ENCODE peak calls at places on chromosomes 1 and 21, in seven cellular contexts. One of them, this sample, is unnamed.

GRCh38 chr1:39183503-39184353 is 20.8 kb upstream of the MACF1 start:
- DNase-seq in K562: peak
- DNase-seq in sigmoid colon: no peak
- DNase-seq in thyroid gland: peak
- DNase-seq in tibial nerve: no peak
- DNase-seq in uterus: no peak
- DNase-seq in NB4: peak
- DNase-seq in this sample: peak

GRCh38 chr1:160779662-160780397 is 16.1 kb upstream of the LY9 start:
- DNase-seq in K562: peak
- DNase-seq in sigmoid colon: no peak
- DNase-seq in thyroid gland: peak
- DNase-seq in tibial nerve: no peak
- DNase-seq in uterus: no peak
- DNase-seq in NB4: peak
- DNase-seq in this sample: no peak

GRCh38 chr1:61808968-61809367 is 66.7 kb downstream of the PATJ start:
- DNase-seq in K562: no peak
- DNase-seq in sigmoid colon: no peak
- DNase-seq in thyroid gland: no peak
- DNase-seq in tibial nerve: no peak
- DNase-seq in uterus: no peak
- DNase-seq in NB4: no peak
- DNase-seq in this sample: no peak

GRCh38 chr1:193283026-193283425 is 96.6 kb upstream of the B3GALT2 start:
- DNase-seq in K562: no peak
- DNase-seq in sigmoid colon: no peak
- DNase-seq in thyroid gland: no peak
- DNase-seq in tibial nerve: no peak
- DNase-seq in uterus: no peak
- DNase-seq in NB4: peak
- DNase-seq in this sample: no peak

GRCh38 chr1:89259283-89259971 is 13.2 kb downstream of the GBP5 start:
- DNase-seq in K562: no peak
- DNase-seq in sigmoid colon: no peak
- DNase-seq in thyroid gland: no peak
- DNase-seq in tibial nerve: no peak
- DNase-seq in uterus: no peak
- DNase-seq in NB4: peak
- DNase-seq in this sample: no peak

GRCh38 chr1:118983558-118984021 is 4.6 kb downstream of the TBX15 start:
- DNase-seq in K562: no peak
- DNase-seq in sigmoid colon: no peak
- DNase-seq in thyroid gland: no peak
- DNase-seq in tibial nerve: no peak
- DNase-seq in uterus: no peak
- DNase-seq in NB4: no peak
- DNase-seq in this sample: no peak

GRCh38 chr1:44072204-44072603 is 40.9 kb upstream of the SLC6A9 start:
- DNase-seq in K562: peak
- DNase-seq in sigmoid colon: no peak
- DNase-seq in thyroid gland: no peak
- DNase-seq in tibial nerve: no peak
- DNase-seq in uterus: no peak
- DNase-seq in NB4: peak
- DNase-seq in this sample: no peak

GRCh38 chr1:77126309-77126708 is 92.9 kb downstream of the PIGK start:
- DNase-seq in K562: peak
- DNase-seq in sigmoid colon: no peak
- DNase-seq in thyroid gland: peak
- DNase-seq in tibial nerve: peak
- DNase-seq in uterus: no peak
- DNase-seq in NB4: peak
- DNase-seq in this sample: peak

GRCh38 chr1:10387611-10388386 is 11.1 kb upstream of the PGD start:
- DNase-seq in K562: peak
- DNase-seq in sigmoid colon: peak
- DNase-seq in thyroid gland: peak
- DNase-seq in tibial nerve: peak
- DNase-seq in uterus: peak
- DNase-seq in NB4: peak
- DNase-seq in this sample: peak

GRCh38 chr1:156502396-156502748 is 1.8 kb upstream of the MEF2D start:
- DNase-seq in K562: no peak
- DNase-seq in sigmoid colon: no peak
- DNase-seq in thyroid gland: no peak
- DNase-seq in tibial nerve: no peak
- DNase-seq in uterus: no peak
- DNase-seq in NB4: no peak
- DNase-seq in this sample: no peak

GRCh38 chr1:151416231-151416630 is 16.9 kb downstream of the PSMB4 start:
- DNase-seq in K562: no peak
- DNase-seq in sigmoid colon: no peak
- DNase-seq in thyroid gland: no peak
- DNase-seq in tibial nerve: no peak
- DNase-seq in uterus: no peak
- DNase-seq in NB4: peak
- DNase-seq in this sample: no peak

GRCh38 chr1:19315378-19316206 is 3.5 kb downstream of the SLC66A1 start:
- DNase-seq in K562: peak
- DNase-seq in sigmoid colon: peak
- DNase-seq in thyroid gland: no peak
- DNase-seq in tibial nerve: no peak
- DNase-seq in uterus: no peak
- DNase-seq in NB4: peak
- DNase-seq in this sample: no peak

GRCh38 chr1:178938959-178939317 is 68.1 kb upstream of the ANGPTL1 start:
- DNase-seq in K562: no peak
- DNase-seq in sigmoid colon: peak
- DNase-seq in thyroid gland: peak
- DNase-seq in tibial nerve: peak
- DNase-seq in uterus: peak
- DNase-seq in NB4: no peak
- DNase-seq in this sample: peak

GRCh38 chr1:92754000-92754787 is 30.7 kb downstream of the EVI5 start:
- DNase-seq in K562: no peak
- DNase-seq in sigmoid colon: no peak
- DNase-seq in thyroid gland: no peak
- DNase-seq in tibial nerve: no peak
- DNase-seq in uterus: no peak
- DNase-seq in NB4: no peak
- DNase-seq in this sample: no peak

GRCh38 chr1:40770296-40771070 is 13.1 kb upstream of the KCNQ4 start:
- DNase-seq in K562: no peak
- DNase-seq in sigmoid colon: peak
- DNase-seq in thyroid gland: no peak
- DNase-seq in tibial nerve: no peak
- DNase-seq in uterus: no peak
- DNase-seq in NB4: no peak
- DNase-seq in this sample: no peak

GRCh38 chr21:42661688-42662429 is 8.4 kb downstream of the PDE9A start:
- DNase-seq in K562: no peak
- DNase-seq in sigmoid colon: no peak
- DNase-seq in thyroid gland: no peak
- DNase-seq in tibial nerve: no peak
- DNase-seq in uterus: no peak
- DNase-seq in NB4: no peak
- DNase-seq in this sample: no peak

GRCh38 chr1:95850165-95850649 is 616.2 kb downstream of the RWDD3 start:
- DNase-seq in K562: no peak
- DNase-seq in sigmoid colon: no peak
- DNase-seq in thyroid gland: no peak
- DNase-seq in tibial nerve: no peak
- DNase-seq in uterus: no peak
- DNase-seq in NB4: no peak
- DNase-seq in this sample: no peak

GRCh38 chr1:235397733-235398132 is 30.5 kb downstream of the TBCE start:
- DNase-seq in K562: no peak
- DNase-seq in sigmoid colon: no peak
- DNase-seq in thyroid gland: no peak
- DNase-seq in tibial nerve: no peak
- DNase-seq in uterus: no peak
- DNase-seq in NB4: peak
- DNase-seq in this sample: no peak

GRCh38 chr1:145956776-145957442 is 908 bp downstream of the LIX1L start:
- DNase-seq in K562: no peak
- DNase-seq in sigmoid colon: peak
- DNase-seq in thyroid gland: peak
- DNase-seq in tibial nerve: peak
- DNase-seq in uterus: peak
- DNase-seq in NB4: peak
- DNase-seq in this sample: peak

GRCh38 chr1:145955436-145955835 is 2.4 kb downstream of the LIX1L start:
- DNase-seq in K562: no peak
- DNase-seq in sigmoid colon: no peak
- DNase-seq in thyroid gland: no peak
- DNase-seq in tibial nerve: no peak
- DNase-seq in uterus: no peak
- DNase-seq in NB4: no peak
- DNase-seq in this sample: no peak

GRCh38 chr1:145956361-145956760 is 1.5 kb downstream of the LIX1L start:
- DNase-seq in K562: no peak
- DNase-seq in sigmoid colon: no peak
- DNase-seq in thyroid gland: no peak
- DNase-seq in tibial nerve: no peak
- DNase-seq in uterus: no peak
- DNase-seq in NB4: no peak
- DNase-seq in this sample: no peak

GRCh38 chr1:145952903-145953302 is 4.9 kb downstream of the LIX1L start:
- DNase-seq in K562: no peak
- DNase-seq in sigmoid colon: no peak
- DNase-seq in thyroid gland: no peak
- DNase-seq in tibial nerve: no peak
- DNase-seq in uterus: no peak
- DNase-seq in NB4: no peak
- DNase-seq in this sample: no peak

GRCh38 chr1:145953861-145954260 is 4.0 kb downstream of the LIX1L start:
- DNase-seq in K562: no peak
- DNase-seq in sigmoid colon: no peak
- DNase-seq in thyroid gland: no peak
- DNase-seq in tibial nerve: no peak
- DNase-seq in uterus: no peak
- DNase-seq in NB4: no peak
- DNase-seq in this sample: no peak
- H3K4me3 ChIP-seq in K562: no peak
- H3K4me3 ChIP-seq in sigmoid colon: no peak
- H3K4me3 ChIP-seq in thyroid gland: no peak
- H3K4me3 ChIP-seq in tibial nerve: no peak
- H3K4me3 ChIP-seq in uterus: no peak
- H3K4me3 ChIP-seq in NB4: no peak
- H3K4me3 ChIP-seq in this sample: no peak

GRCh38 chr21:45552696-45553391 is 10.6 kb upstream of the SLC19A1 start:
- DNase-seq in K562: no peak
- DNase-seq in sigmoid colon: peak
- DNase-seq in thyroid gland: no peak
- DNase-seq in tibial nerve: no peak
- DNase-seq in uterus: no peak
- DNase-seq in NB4: no peak
- DNase-seq in this sample: no peak

GRCh38 chr21:45555557-45556301 is 13.5 kb upstream of the SLC19A1 start:
- DNase-seq in K562: peak
- DNase-seq in sigmoid colon: peak
- DNase-seq in thyroid gland: peak
- DNase-seq in tibial nerve: no peak
- DNase-seq in uterus: peak
- DNase-seq in NB4: peak
- DNase-seq in this sample: peak

GRCh38 chr21:45555251-45555556 is 13.0 kb upstream of the SLC19A1 start:
- DNase-seq in K562: no peak
- DNase-seq in sigmoid colon: no peak
- DNase-seq in thyroid gland: no peak
- DNase-seq in tibial nerve: no peak
- DNase-seq in uterus: no peak
- DNase-seq in NB4: no peak
- DNase-seq in this sample: no peak

GRCh38 chr21:45556302-45556644 is 14.0 kb upstream of the SLC19A1 start:
- DNase-seq in K562: no peak
- DNase-seq in sigmoid colon: no peak
- DNase-seq in thyroid gland: no peak
- DNase-seq in tibial nerve: no peak
- DNase-seq in uterus: no peak
- DNase-seq in NB4: no peak
- DNase-seq in this sample: no peak

GRCh38 chr21:45554477-45555175 is 12.4 kb upstream of the SLC19A1 start:
- DNase-seq in K562: peak
- DNase-seq in sigmoid colon: peak
- DNase-seq in thyroid gland: peak
- DNase-seq in tibial nerve: peak
- DNase-seq in uterus: peak
- DNase-seq in NB4: peak
- DNase-seq in this sample: peak
- TF ChIP-seq POLR2A in K562: no peak
- TF ChIP-seq POLR2A in sigmoid colon: no peak
- TF ChIP-seq POLR2A in thyroid gland: peak
- TF ChIP-seq POLR2A in tibial nerve: peak
- TF ChIP-seq POLR2A in uterus: peak
- TF ChIP-seq POLR2A in NB4: no peak
- TF ChIP-seq POLR2A in this sample: no peak

GRCh38 chr21:46284077-46284644 is 1.2 kb downstream of the MCM3AP start:
- DNase-seq in K562: no peak
- DNase-seq in sigmoid colon: no peak
- DNase-seq in thyroid gland: no peak
- DNase-seq in tibial nerve: no peak
- DNase-seq in uterus: no peak
- DNase-seq in NB4: peak
- DNase-seq in this sample: no peak
- H3K4me3 ChIP-seq in K562: peak
- H3K4me3 ChIP-seq in sigmoid colon: no peak
- H3K4me3 ChIP-seq in thyroid gland: no peak
- H3K4me3 ChIP-seq in tibial nerve: no peak
- H3K4me3 ChIP-seq in uterus: no peak
- H3K4me3 ChIP-seq in NB4: peak
- H3K4me3 ChIP-seq in this sample: no peak

GRCh38 chr21:36560933-36561575 is 81.1 kb upstream of the CLDN14 start:
- DNase-seq in K562: no peak
- DNase-seq in sigmoid colon: no peak
- DNase-seq in thyroid gland: no peak
- DNase-seq in tibial nerve: no peak
- DNase-seq in uterus: no peak
- DNase-seq in NB4: no peak
- DNase-seq in this sample: no peak

GRCh38 chr21:36554411-36555157 is 74.7 kb upstream of the CLDN14 start:
- DNase-seq in K562: no peak
- DNase-seq in sigmoid colon: no peak
- DNase-seq in thyroid gland: no peak
- DNase-seq in tibial nerve: no peak
- DNase-seq in uterus: no peak
- DNase-seq in NB4: no peak
- DNase-seq in this sample: no peak

GRCh38 chr21:36555199-36555598 is 75.3 kb upstream of the CLDN14 start:
- DNase-seq in K562: no peak
- DNase-seq in sigmoid colon: no peak
- DNase-seq in thyroid gland: no peak
- DNase-seq in tibial nerve: no peak
- DNase-seq in uterus: peak
- DNase-seq in NB4: no peak
- DNase-seq in this sample: no peak

GRCh38 chr21:36553406-36553805 is 73.5 kb upstream of the CLDN14 start:
- DNase-seq in K562: no peak
- DNase-seq in sigmoid colon: no peak
- DNase-seq in thyroid gland: no peak
- DNase-seq in tibial nerve: no peak
- DNase-seq in uterus: no peak
- DNase-seq in NB4: no peak
- DNase-seq in this sample: no peak

GRCh38 chr21:36557316-36557715 is 77.4 kb upstream of the CLDN14 start:
- DNase-seq in K562: no peak
- DNase-seq in sigmoid colon: no peak
- DNase-seq in thyroid gland: no peak
- DNase-seq in tibial nerve: no peak
- DNase-seq in uterus: no peak
- DNase-seq in NB4: no peak
- DNase-seq in this sample: no peak
- TF ChIP-seq POLR2A in K562: no peak
- TF ChIP-seq POLR2A in sigmoid colon: no peak
- TF ChIP-seq POLR2A in thyroid gland: no peak
- TF ChIP-seq POLR2A in tibial nerve: no peak
- TF ChIP-seq POLR2A in uterus: no peak
- TF ChIP-seq POLR2A in NB4: no peak
- TF ChIP-seq POLR2A in this sample: no peak